ENCODE peak calls at places on chromosome 16, in nine cellular contexts. P, W, B, I, N, C, D, Z and S are unnamed samples.

GRCh38 chr16:3716831-3717234 is 491 bp downstream of the TRAP1 start:
- DNase-seq in P (no peak), W (no peak), B (no peak), I (peak), N (peak), C (no peak), D (no peak), Z (no peak), S (peak)

GRCh38 chr16:58792188-58792587 is 58.1 kb upstream of the GOT2 start:
- DNase-seq in P (no peak), W (no peak), B (no peak), I (no peak), N (no peak), C (no peak), D (no peak), Z (no peak), S (no peak)

GRCh38 chr16:62190426-62190825 is 154.2 kb upstream of the CDH8 start:
- DNase-seq in P (no peak), W (no peak), B (no peak), I (peak), N (no peak), C (no peak), D (no peak), Z (peak), S (peak)

GRCh38 chr16:84829168-84829965 is 9.6 kb downstream of the CRISPLD2 start:
- DNase-seq in P (peak), W (no peak), B (no peak), I (no peak), N (no peak), C (no peak), D (no peak), Z (no peak), S (no peak)

GRCh38 chr16:72174726-72175125 is 2.8 kb upstream of the PMFBP1 start:
- DNase-seq in P (no peak), W (no peak), B (no peak), I (no peak), N (no peak), C (no peak), D (no peak), Z (no peak), S (no peak)

GRCh38 chr16:81158964-81159363 is 62.8 kb upstream of the GCSH start:
- DNase-seq in P (no peak), W (no peak), B (peak), I (no peak), N (no peak), C (no peak), D (no peak), Z (no peak), S (no peak)

GRCh38 chr16:73956592-73957495 is 339.8 kb upstream of the PSMD7 start:
- DNase-seq in P (peak), W (no peak), B (peak), I (peak), N (peak), C (no peak), D (peak), Z (peak), S (peak)

GRCh38 chr16:4519274-4520058 is 19.1 kb downstream of the CDIP1 start:
- DNase-seq in P (no peak), W (no peak), B (no peak), I (no peak), N (no peak), C (no peak), D (no peak), Z (no peak), S (no peak)

GRCh38 chr16:70523621-70524405 is at the start of gene SF3B3:
- DNase-seq in P (peak), W (no peak), B (peak), I (peak), N (peak), C (peak), D (peak), Z (peak), S (peak)

GRCh38 chr16:53881371-53881770 is 177.4 kb downstream of the FTO start:
- DNase-seq in P (no peak), W (no peak), B (no peak), I (no peak), N (no peak), C (no peak), D (no peak), Z (no peak), S (no peak)

GRCh38 chr16:59030923-59031485 is 296.9 kb upstream of the GOT2 start:
- DNase-seq in P (no peak), W (no peak), B (no peak), I (no peak), N (no peak), C (no peak), D (no peak), Z (no peak), S (no peak)

GRCh38 chr16:85746431-85747227 is 4.3 kb downstream of the C16orf74 start:
- DNase-seq in P (no peak), W (no peak), B (no peak), I (peak), N (no peak), C (no peak), D (no peak), Z (no peak), S (peak)

GRCh38 chr16:30724641-30725464 is 23.4 kb upstream of the PHKG2 start:
- DNase-seq in P (no peak), W (no peak), B (no peak), I (no peak), N (no peak), C (no peak), D (no peak), Z (no peak), S (no peak)

GRCh38 chr16:4537376-4538066 is 1.1 kb downstream of the CDIP1 start:
- DNase-seq in P (peak), W (no peak), B (no peak), I (no peak), N (peak), C (no peak), D (no peak), Z (no peak), S (no peak)

GRCh38 chr16:29126057-29126494 is 141.2 kb downstream of the LAT start:
- DNase-seq in P (no peak), W (no peak), B (no peak), I (no peak), N (no peak), C (no peak), D (no peak), Z (no peak), S (no peak)

GRCh38 chr16:52471650-52472370 is 75.1 kb downstream of the TOX3 start:
- DNase-seq in P (no peak), W (no peak), B (no peak), I (no peak), N (no peak), C (no peak), D (no peak), Z (no peak), S (no peak)

GRCh38 chr16:66457888-66458287 is 30.8 kb downstream of the BEAN1 start:
- DNase-seq in P (no peak), W (no peak), B (no peak), I (no peak), N (no peak), C (no peak), D (no peak), Z (no peak), S (no peak)

GRCh38 chr16:29664133-29664912 is 1.3 kb downstream of the SPN start:
- DNase-seq in P (no peak), W (peak), B (no peak), I (peak), N (no peak), C (no peak), D (no peak), Z (no peak), S (peak)

GRCh38 chr16:78005881-78006280 is 16.5 kb upstream of the CLEC3A start:
- DNase-seq in P (no peak), W (no peak), B (no peak), I (peak), N (no peak), C (no peak), D (no peak), Z (no peak), S (peak)

GRCh38 chr16:81755915-81756644 is 23.0 kb upstream of the PLCG2 start:
- DNase-seq in P (no peak), W (no peak), B (no peak), I (no peak), N (no peak), C (no peak), D (no peak), Z (no peak), S (no peak)

GRCh38 chr16:78789556-78789955 is 690.1 kb downstream of the WWOX start:
- DNase-seq in P (no peak), W (no peak), B (no peak), I (no peak), N (no peak), C (no peak), D (no peak), Z (no peak), S (no peak)

GRCh38 chr16:23640669-23640958 is 496 bp downstream of the PALB2 start:
- DNase-seq in P (no peak), W (no peak), B (no peak), I (peak), N (no peak), C (no peak), D (no peak), Z (peak), S (peak)

GRCh38 chr16:51237861-51238378 is 86.8 kb upstream of the SALL1 start:
- DNase-seq in P (no peak), W (no peak), B (no peak), I (no peak), N (no peak), C (no peak), D (no peak), Z (peak), S (no peak)

GRCh38 chr16:75550211-75550662 is 5.8 kb downstream of the TMEM231 start:
- DNase-seq in P (no peak), W (peak), B (peak), I (peak), N (no peak), C (no peak), D (no peak), Z (no peak), S (peak)

GRCh38 chr16:46618516-46618915 is 2.7 kb downstream of the SHCBP1 start:
- DNase-seq in P (no peak), W (no peak), B (no peak), I (no peak), N (no peak), C (no peak), D (no peak), Z (no peak), S (no peak)